ENCODE peak calls at places on chromosomes 13 and 19, in six cellular contexts. N, R, E, H, S and Y are unnamed samples.
A peak's percentile ranks its signal among the peaks of the same experiment; 100 is the strongest.

GRCh38 chr19:14544977-14545715 is 15.8 kb downstream of the TECR start:
- DNase-seq in H (no peak), N (peak; percentile 79), E (no peak), S (no peak), R (no peak), Y (no peak)

GRCh38 chr13:21949818-21950429 is 279.1 kb downstream of the FGF9 start:
- DNase-seq in H (no peak), R (no peak), S (no peak), N (no peak), E (no peak), Y (no peak)

GRCh38 chr19:46670874-46671273 is 9.9 kb upstream of the DACT3 start:
- DNase-seq in H (peak; percentile 50), E (no peak), N (no peak), S (no peak), R (no peak), Y (no peak)

GRCh38 chr19:10069046-10069445 is 17.1 kb upstream of the SHFL start:
- DNase-seq in H (peak; percentile 33), E (no peak), S (no peak), R (no peak), N (no peak), Y (peak; percentile 34)

GRCh38 chr13:35475960-35476943 is at the start of gene MAB21L1:
- DNase-seq in S (no peak), R (no peak), N (no peak), H (peak; percentile 90), E (no peak), Y (no peak)

GRCh38 chr13:101627556-101627943 is 175.1 kb downstream of the ITGBL1 start:
- DNase-seq in E (no peak), H (no peak), R (no peak), S (no peak), N (no peak), Y (no peak)

GRCh38 chr13:71285700-71286099 is 581.3 kb downstream of the DACH1 start:
- DNase-seq in R (no peak), N (no peak), H (no peak), S (no peak), E (no peak), Y (no peak)

GRCh38 chr13:87331178-87331577 is 340.0 kb upstream of the SLITRK5 start:
- DNase-seq in N (no peak), E (no peak), R (no peak), H (no peak), S (peak; percentile 51), Y (peak; percentile 62)

GRCh38 chr13:93249918-93250306 is 23.3 kb downstream of the GPC6 start:
- DNase-seq in H (no peak), N (no peak), S (no peak), E (no peak), R (no peak), Y (no peak)

GRCh38 chr19:287381-287871 is 3.8 kb downstream of the PLPP2 start:
- DNase-seq in E (no peak), S (no peak), R (no peak), H (no peak), N (no peak), Y (no peak)

GRCh38 chr13:98585946-98586345 is 9.0 kb upstream of the STK24 start:
- DNase-seq in N (no peak), S (no peak), H (no peak), R (no peak), E (no peak), Y (no peak)

GRCh38 chr19:14809272-14810057 is 25.5 kb downstream of the OR7A5 start:
- DNase-seq in E (no peak), H (no peak), S (no peak), R (no peak), N (no peak), Y (no peak)

GRCh38 chr19:15177269-15178116 is 23.3 kb downstream of the NOTCH3 start:
- DNase-seq in N (peak; percentile 82), H (peak; percentile 86), R (no peak), S (peak; percentile 53), E (peak; percentile 83), Y (peak; percentile 71)

GRCh38 chr19:44111910-44112463 is 1.2 kb upstream of the ZNF225 start:
- DNase-seq in S (no peak), E (no peak), N (no peak), R (no peak), H (peak; percentile 49), Y (peak; percentile 4)

GRCh38 chr19:42291437-42291815 is 10.5 kb upstream of the PRR19 start:
- DNase-seq in R (no peak), N (no peak), E (no peak), S (no peak), H (no peak), Y (no peak)

GRCh38 chr19:43997631-43998290 is 5.0 kb upstream of the ZNF230 start:
- DNase-seq in R (no peak), E (no peak), N (no peak), H (no peak), S (no peak), Y (peak; percentile 37)

GRCh38 chr19:13396256-13397080 is 109.8 kb downstream of the CACNA1A start:
- DNase-seq in N (peak; percentile 20), H (peak; percentile 81), R (no peak), S (peak; percentile 15), E (no peak), Y (peak; percentile 47)

GRCh38 chr19:42420055-42420544 is 7.1 kb downstream of the LIPE start:
- DNase-seq in S (no peak), R (no peak), H (peak; percentile 68), E (peak; percentile 80), N (no peak), Y (peak; percentile 71)

GRCh38 chr13:23289917-23290357 is 109.2 kb downstream of the SGCG start:
- DNase-seq in H (peak; percentile 43), E (no peak), S (no peak), N (no peak), R (no peak), Y (peak; percentile 63)

GRCh38 chr19:29442094-29442493 is 83.7 kb upstream of the VSTM2B start:
- DNase-seq in E (no peak), S (no peak), R (no peak), H (no peak), N (no peak), Y (no peak)

GRCh38 chr19:9913237-9914000 is 22.9 kb downstream of the OLFM2 start:
- DNase-seq in R (no peak), E (no peak), H (peak; percentile 33), S (no peak), N (peak; percentile 25), Y (no peak)

GRCh38 chr19:35513975-35514809 is 743 bp upstream of the DMKN start:
- DNase-seq in H (no peak), E (no peak), R (no peak), S (no peak), N (no peak), Y (no peak)